ENCODE peak calls at places on chromosomes 3 and 15, in four cellular contexts. Q is stimulated activated naive CD4-positive, alpha-beta T cell treated with Interleukin-2 at 50 U/mL for 16 hours; X is H9; O is esophagus muscularis mucosa. W is an unnamed sample.

GRCh38 chr3:148642214-148642613 is 55.5 kb upstream of the AGTR1 start:
- DNase-seq in Q (no peak), O (no peak), X (no peak), W (no peak)

GRCh38 chr3:126549861-126550487 is 8.8 kb downstream of the C3orf22 start:
- DNase-seq in O (no peak), Q (no peak), X (peak), W (no peak)

GRCh38 chr3:109325109-109325508 is 8.8 kb upstream of the DPPA2 start:
- DNase-seq in O (no peak), Q (no peak), X (peak), W (no peak)

GRCh38 chr3:195715583-195716266 is 5.1 kb upstream of the MUC20 start:
- DNase-seq in X (no peak), O (no peak), Q (no peak), W (no peak)

GRCh38 chr15:63598467-63599400 is 1.5 kb downstream of the FBXL22 start:
- DNase-seq in O (peak), X (no peak), Q (no peak), W (no peak)

GRCh38 chr3:101172516-101172915 is 147.9 kb downstream of the IMPG2 start:
- DNase-seq in Q (no peak), O (no peak), X (no peak), W (no peak)

GRCh38 chr15:89419370-89419984 is 76.9 kb downstream of the RHCG start:
- DNase-seq in Q (peak), X (peak), O (no peak), W (no peak)

GRCh38 chr3:62982795-62983455 is 107.7 kb upstream of the CADPS start:
- DNase-seq in O (no peak), Q (no peak), X (peak), W (no peak)

GRCh38 chr3:98734311-98734710 is 28.8 kb upstream of the ST3GAL6 start:
- DNase-seq in O (no peak), X (no peak), Q (no peak), W (no peak)

GRCh38 chr3:116453676-116454346 is 8.5 kb upstream of the LSAMP start:
- DNase-seq in O (no peak), Q (no peak), X (no peak), W (no peak)

GRCh38 chr3:163877805-163878204 is 1200.5 kb downstream of the SI start:
- DNase-seq in Q (no peak), O (no peak), X (no peak), W (no peak)

GRCh38 chr3:23611737-23612295 is 193.9 kb upstream of the UBE2E1 start:
- DNase-seq in O (no peak), X (no peak), Q (no peak), W (no peak)

GRCh38 chr3:177330771-177331170 is 133.5 kb upstream of the TBL1XR1 start:
- DNase-seq in O (no peak), X (no peak), Q (no peak), W (no peak)

GRCh38 chr15:98612490-98613110 is 35.7 kb upstream of the IGF1R start:
- DNase-seq in O (peak), X (no peak), Q (no peak), W (peak)

GRCh38 chr3:147864754-147865354 is 455.7 kb downstream of the ZIC1 start:
- DNase-seq in Q (no peak), X (no peak), O (no peak), W (no peak)